ENCODE peak calls at places on chromosomes 16 and 17, in ten cellular contexts. V is neuronal stem cell; L is thoracic aorta; B is kidney tubule cell; G is KG1; P is activated CD8-positive, alpha-beta T cell treated with anti-CD3 and anti-CD28 coated beads, Interleukin-2, amount 10 ng/mL, durations not matched to agents 7 days and 5 days; C is stimulated activated CD8-positive, alpha-beta memory T cell treated with anti-CD3 and anti-CD28 coated beads, Interleukin-12 subunit alpha, Interleukin-12 subunit beta, amount 100 ng/mL, for 4 hours; U is T-helper 17 cell; H is DMS153; K is OCI-LY7. M is an unnamed sample.

GRCh38 chr17:30961213-30962188 is 9.3 kb upstream of the RNF135 start:
- DNase-seq in C (no peak), U (no peak), B (peak), P (no peak), V (no peak), G (no peak), H (no peak), L (no peak), K (peak), M (no peak)

GRCh38 chr16:56425439-56425832 is at the start of gene AMFR:
- DNase-seq in L (no peak), B (peak), P (peak), V (peak), K (peak), H (peak), U (peak), G (no peak), C (peak), M (peak)

GRCh38 chr16:77723108-77723514 is 797 bp downstream of the NUDT7 start:
- DNase-seq in K (peak), B (peak), V (no peak), P (peak), G (peak), U (no peak), C (no peak), L (no peak), H (no peak), M (peak)

GRCh38 chr16:15049581-15050180 is 6.2 kb downstream of the NTAN1 start:
- DNase-seq in G (no peak), L (no peak), P (no peak), H (no peak), V (no peak), B (no peak), C (no peak), K (no peak), U (no peak), M (no peak)

GRCh38 chr17:81252336-81253329 is 13.5 kb downstream of the NDUFAF8 start:
- DNase-seq in C (no peak), H (no peak), U (no peak), P (no peak), G (no peak), K (peak), L (no peak), B (no peak), V (no peak), M (no peak)

GRCh38 chr17:48526986-48527741 is 3.6 kb downstream of the HOXB1 start:
- DNase-seq in L (no peak), G (no peak), K (no peak), C (no peak), V (no peak), H (no peak), B (no peak), U (no peak), P (no peak), M (no peak)

GRCh38 chr17:56793506-56793905 is 40.2 kb downstream of the C17orf67 start:
- DNase-seq in V (no peak), B (no peak), C (no peak), H (no peak), P (no peak), U (no peak), K (no peak), G (no peak), L (no peak), M (no peak)

GRCh38 chr17:39653316-39653661 is 11.9 kb upstream of the TCAP start:
- DNase-seq in P (no peak), V (no peak), H (no peak), L (no peak), K (no peak), G (no peak), U (no peak), B (no peak), C (no peak), M (no peak)

GRCh38 chr17:773467-774319 is 8.4 kb downstream of the GLOD4 start:
- DNase-seq in B (peak), K (no peak), C (no peak), G (no peak), H (no peak), L (no peak), U (no peak), P (no peak), V (peak), M (no peak)

GRCh38 chr16:84174396-84174795 is 12.5 kb downstream of the TAF1C start:
- DNase-seq in H (no peak), C (no peak), L (no peak), G (no peak), P (no peak), U (no peak), V (no peak), B (no peak), K (no peak), M (no peak)

GRCh38 chr16:22400899-22401298 is 26.5 kb upstream of the CDR2 start:
- DNase-seq in H (no peak), B (no peak), C (no peak), K (no peak), V (no peak), U (no peak), L (no peak), P (no peak), G (no peak), M (no peak)

GRCh38 chr17:50697663-50698272 is 9.9 kb downstream of the ANKRD40 start:
- DNase-seq in L (no peak), C (no peak), U (no peak), G (no peak), V (no peak), B (no peak), K (no peak), P (peak), H (no peak), M (no peak)

GRCh38 chr16:19908921-19909320 is 24.3 kb upstream of the GPRC5B start:
- DNase-seq in P (no peak), V (no peak), U (no peak), G (no peak), B (no peak), K (no peak), C (no peak), H (no peak), L (no peak), M (no peak)

GRCh38 chr17:63543822-63544420 is 6.4 kb upstream of the DCAF7 start:
- DNase-seq in C (no peak), L (no peak), G (no peak), V (no peak), H (no peak), K (peak), U (no peak), P (no peak), B (no peak), M (no peak)

GRCh38 chr17:66964083-66964771 is at the start of gene CACNG4:
- DNase-seq in P (no peak), L (no peak), V (no peak), K (no peak), U (no peak), G (no peak), C (no peak), B (no peak), H (no peak), M (peak)

GRCh38 chr17:76805319-76805718 is 62.9 kb upstream of the MGAT5B start:
- DNase-seq in B (peak), L (no peak), K (no peak), P (no peak), U (no peak), H (no peak), G (no peak), V (no peak), C (no peak), M (no peak)

GRCh38 chr16:2827831-2828520 is 2.1 kb upstream of the ZG16B start:
- DNase-seq in P (no peak), V (no peak), L (no peak), C (no peak), G (no peak), B (no peak), K (no peak), U (no peak), H (no peak), M (no peak)

GRCh38 chr16:90007015-90007414 is 12.2 kb downstream of the DBNDD1 start:
- DNase-seq in G (no peak), C (no peak), V (no peak), K (no peak), P (no peak), U (no peak), H (no peak), B (peak), L (no peak), M (no peak)